ENCODE peak calls at places on chromosomes 1 and 21, in eight cellular contexts. One of them, this sample, is unnamed.

GRCh38 chr1:110125810-110126209 is 13.6 kb downstream of the UBL4B start:
- DNase-seq in memory B cell: no peak
- DNase-seq in activated CD8-positive, alpha-beta memory T cell treated with anti-CD3 and anti-CD28 coated beads, Interleukin-2, amount 10 ng/mL, durations not matched to agents 7 days and 5 days: no peak
- DNase-seq in stimulated activated CD8-positive, alpha-beta memory T cell treated with anti-CD3 and anti-CD28 coated beads, Interleukin-15, amount 100 ng/mL, for 24 hours: no peak
- DNase-seq in ELR: no peak
- DNase-seq in fibroblast of the conjunctiva: no peak
- DNase-seq in cardiac fibroblast: no peak
- DNase-seq in central memory CD4-positive, alpha-beta T cell: no peak
- DNase-seq in this sample: no peak

GRCh38 chr1:107405241-107405640 is 264.4 kb downstream of the NTNG1 start:
- DNase-seq in memory B cell: no peak
- DNase-seq in activated CD8-positive, alpha-beta memory T cell treated with anti-CD3 and anti-CD28 coated beads, Interleukin-2, amount 10 ng/mL, durations not matched to agents 7 days and 5 days: no peak
- DNase-seq in stimulated activated CD8-positive, alpha-beta memory T cell treated with anti-CD3 and anti-CD28 coated beads, Interleukin-15, amount 100 ng/mL, for 24 hours: no peak
- DNase-seq in ELR: peak
- DNase-seq in fibroblast of the conjunctiva: peak
- DNase-seq in cardiac fibroblast: no peak
- DNase-seq in central memory CD4-positive, alpha-beta T cell: no peak
- DNase-seq in this sample: peak

GRCh38 chr1:71068325-71069240 is 12.3 kb downstream of the ZRANB2 start:
- DNase-seq in memory B cell: no peak
- DNase-seq in activated CD8-positive, alpha-beta memory T cell treated with anti-CD3 and anti-CD28 coated beads, Interleukin-2, amount 10 ng/mL, durations not matched to agents 7 days and 5 days: no peak
- DNase-seq in stimulated activated CD8-positive, alpha-beta memory T cell treated with anti-CD3 and anti-CD28 coated beads, Interleukin-15, amount 100 ng/mL, for 24 hours: no peak
- DNase-seq in ELR: no peak
- DNase-seq in fibroblast of the conjunctiva: no peak
- DNase-seq in cardiac fibroblast: no peak
- DNase-seq in central memory CD4-positive, alpha-beta T cell: no peak
- DNase-seq in this sample: no peak

GRCh38 chr1:10105484-10105883 is 72.7 kb downstream of the UBE4B start:
- DNase-seq in memory B cell: no peak
- DNase-seq in activated CD8-positive, alpha-beta memory T cell treated with anti-CD3 and anti-CD28 coated beads, Interleukin-2, amount 10 ng/mL, durations not matched to agents 7 days and 5 days: no peak
- DNase-seq in stimulated activated CD8-positive, alpha-beta memory T cell treated with anti-CD3 and anti-CD28 coated beads, Interleukin-15, amount 100 ng/mL, for 24 hours: no peak
- DNase-seq in ELR: no peak
- DNase-seq in fibroblast of the conjunctiva: no peak
- DNase-seq in cardiac fibroblast: no peak
- DNase-seq in central memory CD4-positive, alpha-beta T cell: no peak
- DNase-seq in this sample: no peak

GRCh38 chr1:29924017-29924431 is 687.7 kb downstream of the PTPRU start:
- DNase-seq in memory B cell: no peak
- DNase-seq in activated CD8-positive, alpha-beta memory T cell treated with anti-CD3 and anti-CD28 coated beads, Interleukin-2, amount 10 ng/mL, durations not matched to agents 7 days and 5 days: no peak
- DNase-seq in stimulated activated CD8-positive, alpha-beta memory T cell treated with anti-CD3 and anti-CD28 coated beads, Interleukin-15, amount 100 ng/mL, for 24 hours: no peak
- DNase-seq in ELR: no peak
- DNase-seq in fibroblast of the conjunctiva: no peak
- DNase-seq in cardiac fibroblast: no peak
- DNase-seq in central memory CD4-positive, alpha-beta T cell: no peak
- DNase-seq in this sample: no peak

GRCh38 chr1:53025778-53026131 is 36.3 kb upstream of the PODN start:
- DNase-seq in memory B cell: no peak
- DNase-seq in activated CD8-positive, alpha-beta memory T cell treated with anti-CD3 and anti-CD28 coated beads, Interleukin-2, amount 10 ng/mL, durations not matched to agents 7 days and 5 days: no peak
- DNase-seq in stimulated activated CD8-positive, alpha-beta memory T cell treated with anti-CD3 and anti-CD28 coated beads, Interleukin-15, amount 100 ng/mL, for 24 hours: no peak
- DNase-seq in ELR: no peak
- DNase-seq in fibroblast of the conjunctiva: no peak
- DNase-seq in cardiac fibroblast: no peak
- DNase-seq in central memory CD4-positive, alpha-beta T cell: no peak
- DNase-seq in this sample: no peak

GRCh38 chr1:62530516-62531154 is 66.7 kb upstream of the ANGPTL3 start:
- DNase-seq in memory B cell: no peak
- DNase-seq in activated CD8-positive, alpha-beta memory T cell treated with anti-CD3 and anti-CD28 coated beads, Interleukin-2, amount 10 ng/mL, durations not matched to agents 7 days and 5 days: no peak
- DNase-seq in stimulated activated CD8-positive, alpha-beta memory T cell treated with anti-CD3 and anti-CD28 coated beads, Interleukin-15, amount 100 ng/mL, for 24 hours: no peak
- DNase-seq in ELR: peak
- DNase-seq in fibroblast of the conjunctiva: peak
- DNase-seq in cardiac fibroblast: peak
- DNase-seq in central memory CD4-positive, alpha-beta T cell: no peak
- DNase-seq in this sample: peak

GRCh38 chr1:74596770-74597169 is 76.8 kb downstream of the ERICH3 start:
- DNase-seq in memory B cell: no peak
- DNase-seq in activated CD8-positive, alpha-beta memory T cell treated with anti-CD3 and anti-CD28 coated beads, Interleukin-2, amount 10 ng/mL, durations not matched to agents 7 days and 5 days: no peak
- DNase-seq in stimulated activated CD8-positive, alpha-beta memory T cell treated with anti-CD3 and anti-CD28 coated beads, Interleukin-15, amount 100 ng/mL, for 24 hours: no peak
- DNase-seq in ELR: no peak
- DNase-seq in fibroblast of the conjunctiva: no peak
- DNase-seq in cardiac fibroblast: no peak
- DNase-seq in central memory CD4-positive, alpha-beta T cell: no peak
- DNase-seq in this sample: no peak

GRCh38 chr1:191240925-191241324 is 763.3 kb upstream of the BRINP3 start:
- DNase-seq in memory B cell: no peak
- DNase-seq in activated CD8-positive, alpha-beta memory T cell treated with anti-CD3 and anti-CD28 coated beads, Interleukin-2, amount 10 ng/mL, durations not matched to agents 7 days and 5 days: no peak
- DNase-seq in stimulated activated CD8-positive, alpha-beta memory T cell treated with anti-CD3 and anti-CD28 coated beads, Interleukin-15, amount 100 ng/mL, for 24 hours: no peak
- DNase-seq in ELR: peak
- DNase-seq in fibroblast of the conjunctiva: peak
- DNase-seq in cardiac fibroblast: no peak
- DNase-seq in central memory CD4-positive, alpha-beta T cell: no peak
- DNase-seq in this sample: no peak

GRCh38 chr1:205920159-205920558 is 23.1 kb downstream of the SLC26A9 start:
- DNase-seq in memory B cell: no peak
- DNase-seq in activated CD8-positive, alpha-beta memory T cell treated with anti-CD3 and anti-CD28 coated beads, Interleukin-2, amount 10 ng/mL, durations not matched to agents 7 days and 5 days: no peak
- DNase-seq in stimulated activated CD8-positive, alpha-beta memory T cell treated with anti-CD3 and anti-CD28 coated beads, Interleukin-15, amount 100 ng/mL, for 24 hours: no peak
- DNase-seq in ELR: no peak
- DNase-seq in fibroblast of the conjunctiva: no peak
- DNase-seq in cardiac fibroblast: peak
- DNase-seq in central memory CD4-positive, alpha-beta T cell: no peak
- DNase-seq in this sample: no peak

GRCh38 chr1:236800002-236800620 is 5.0 kb downstream of the MTR start:
- DNase-seq in memory B cell: no peak
- DNase-seq in activated CD8-positive, alpha-beta memory T cell treated with anti-CD3 and anti-CD28 coated beads, Interleukin-2, amount 10 ng/mL, durations not matched to agents 7 days and 5 days: no peak
- DNase-seq in stimulated activated CD8-positive, alpha-beta memory T cell treated with anti-CD3 and anti-CD28 coated beads, Interleukin-15, amount 100 ng/mL, for 24 hours: no peak
- DNase-seq in ELR: peak
- DNase-seq in fibroblast of the conjunctiva: no peak
- DNase-seq in cardiac fibroblast: peak
- DNase-seq in central memory CD4-positive, alpha-beta T cell: no peak
- DNase-seq in this sample: no peak

GRCh38 chr1:92476071-92476607 is 10.6 kb downstream of the GFI1 start:
- DNase-seq in memory B cell: no peak
- DNase-seq in activated CD8-positive, alpha-beta memory T cell treated with anti-CD3 and anti-CD28 coated beads, Interleukin-2, amount 10 ng/mL, durations not matched to agents 7 days and 5 days: peak
- DNase-seq in stimulated activated CD8-positive, alpha-beta memory T cell treated with anti-CD3 and anti-CD28 coated beads, Interleukin-15, amount 100 ng/mL, for 24 hours: no peak
- DNase-seq in ELR: no peak
- DNase-seq in fibroblast of the conjunctiva: no peak
- DNase-seq in cardiac fibroblast: no peak
- DNase-seq in central memory CD4-positive, alpha-beta T cell: peak
- DNase-seq in this sample: no peak

GRCh38 chr1:200305806-200306205 is 104.0 kb downstream of the ZNF281 start:
- DNase-seq in memory B cell: no peak
- DNase-seq in activated CD8-positive, alpha-beta memory T cell treated with anti-CD3 and anti-CD28 coated beads, Interleukin-2, amount 10 ng/mL, durations not matched to agents 7 days and 5 days: no peak
- DNase-seq in stimulated activated CD8-positive, alpha-beta memory T cell treated with anti-CD3 and anti-CD28 coated beads, Interleukin-15, amount 100 ng/mL, for 24 hours: no peak
- DNase-seq in ELR: no peak
- DNase-seq in fibroblast of the conjunctiva: no peak
- DNase-seq in cardiac fibroblast: no peak
- DNase-seq in central memory CD4-positive, alpha-beta T cell: no peak
- DNase-seq in this sample: no peak

GRCh38 chr1:178634445-178634844 is 90.6 kb upstream of the RALGPS2 start:
- DNase-seq in memory B cell: no peak
- DNase-seq in activated CD8-positive, alpha-beta memory T cell treated with anti-CD3 and anti-CD28 coated beads, Interleukin-2, amount 10 ng/mL, durations not matched to agents 7 days and 5 days: no peak
- DNase-seq in stimulated activated CD8-positive, alpha-beta memory T cell treated with anti-CD3 and anti-CD28 coated beads, Interleukin-15, amount 100 ng/mL, for 24 hours: no peak
- DNase-seq in ELR: no peak
- DNase-seq in fibroblast of the conjunctiva: no peak
- DNase-seq in cardiac fibroblast: no peak
- DNase-seq in central memory CD4-positive, alpha-beta T cell: no peak
- DNase-seq in this sample: peak

GRCh38 chr21:27772816-27773215 is 805.9 kb upstream of the ADAMTS5 start:
- DNase-seq in memory B cell: no peak
- DNase-seq in activated CD8-positive, alpha-beta memory T cell treated with anti-CD3 and anti-CD28 coated beads, Interleukin-2, amount 10 ng/mL, durations not matched to agents 7 days and 5 days: no peak
- DNase-seq in stimulated activated CD8-positive, alpha-beta memory T cell treated with anti-CD3 and anti-CD28 coated beads, Interleukin-15, amount 100 ng/mL, for 24 hours: no peak
- DNase-seq in ELR: no peak
- DNase-seq in fibroblast of the conjunctiva: no peak
- DNase-seq in cardiac fibroblast: no peak
- DNase-seq in central memory CD4-positive, alpha-beta T cell: no peak
- DNase-seq in this sample: peak

GRCh38 chr21:39364949-39365348 is 16.1 kb upstream of the HMGN1 start:
- DNase-seq in memory B cell: no peak
- DNase-seq in activated CD8-positive, alpha-beta memory T cell treated with anti-CD3 and anti-CD28 coated beads, Interleukin-2, amount 10 ng/mL, durations not matched to agents 7 days and 5 days: no peak
- DNase-seq in stimulated activated CD8-positive, alpha-beta memory T cell treated with anti-CD3 and anti-CD28 coated beads, Interleukin-15, amount 100 ng/mL, for 24 hours: no peak
- DNase-seq in ELR: no peak
- DNase-seq in fibroblast of the conjunctiva: no peak
- DNase-seq in cardiac fibroblast: no peak
- DNase-seq in central memory CD4-positive, alpha-beta T cell: no peak
- DNase-seq in this sample: no peak

GRCh38 chr21:17460094-17460493 is 52.7 kb upstream of the CXADR start:
- DNase-seq in memory B cell: no peak
- DNase-seq in activated CD8-positive, alpha-beta memory T cell treated with anti-CD3 and anti-CD28 coated beads, Interleukin-2, amount 10 ng/mL, durations not matched to agents 7 days and 5 days: no peak
- DNase-seq in stimulated activated CD8-positive, alpha-beta memory T cell treated with anti-CD3 and anti-CD28 coated beads, Interleukin-15, amount 100 ng/mL, for 24 hours: no peak
- DNase-seq in ELR: no peak
- DNase-seq in fibroblast of the conjunctiva: no peak
- DNase-seq in cardiac fibroblast: no peak
- DNase-seq in central memory CD4-positive, alpha-beta T cell: no peak
- DNase-seq in this sample: no peak

GRCh38 chr1:153510984-153511410 is 24.8 kb downstream of the S100A6 start:
- DNase-seq in memory B cell: peak
- DNase-seq in activated CD8-positive, alpha-beta memory T cell treated with anti-CD3 and anti-CD28 coated beads, Interleukin-2, amount 10 ng/mL, durations not matched to agents 7 days and 5 days: peak
- DNase-seq in stimulated activated CD8-positive, alpha-beta memory T cell treated with anti-CD3 and anti-CD28 coated beads, Interleukin-15, amount 100 ng/mL, for 24 hours: peak
- DNase-seq in ELR: peak
- DNase-seq in fibroblast of the conjunctiva: peak
- DNase-seq in cardiac fibroblast: peak
- DNase-seq in central memory CD4-positive, alpha-beta T cell: peak
- DNase-seq in this sample: peak

GRCh38 chr1:173043253-173043652 is 7.5 kb downstream of the TNFSF18 start:
- DNase-seq in memory B cell: no peak
- DNase-seq in activated CD8-positive, alpha-beta memory T cell treated with anti-CD3 and anti-CD28 coated beads, Interleukin-2, amount 10 ng/mL, durations not matched to agents 7 days and 5 days: no peak
- DNase-seq in stimulated activated CD8-positive, alpha-beta memory T cell treated with anti-CD3 and anti-CD28 coated beads, Interleukin-15, amount 100 ng/mL, for 24 hours: no peak
- DNase-seq in ELR: peak
- DNase-seq in fibroblast of the conjunctiva: no peak
- DNase-seq in cardiac fibroblast: peak
- DNase-seq in central memory CD4-positive, alpha-beta T cell: no peak
- DNase-seq in this sample: peak

GRCh38 chr1:69315823-69316222 is 251.9 kb upstream of the LRRC7 start:
- DNase-seq in memory B cell: no peak
- DNase-seq in activated CD8-positive, alpha-beta memory T cell treated with anti-CD3 and anti-CD28 coated beads, Interleukin-2, amount 10 ng/mL, durations not matched to agents 7 days and 5 days: no peak
- DNase-seq in stimulated activated CD8-positive, alpha-beta memory T cell treated with anti-CD3 and anti-CD28 coated beads, Interleukin-15, amount 100 ng/mL, for 24 hours: no peak
- DNase-seq in ELR: no peak
- DNase-seq in fibroblast of the conjunctiva: no peak
- DNase-seq in cardiac fibroblast: no peak
- DNase-seq in central memory CD4-positive, alpha-beta T cell: no peak
- DNase-seq in this sample: no peak

GRCh38 chr1:191669629-191670028 is 488.6 kb upstream of the RGS18 start:
- DNase-seq in memory B cell: no peak
- DNase-seq in activated CD8-positive, alpha-beta memory T cell treated with anti-CD3 and anti-CD28 coated beads, Interleukin-2, amount 10 ng/mL, durations not matched to agents 7 days and 5 days: no peak
- DNase-seq in stimulated activated CD8-positive, alpha-beta memory T cell treated with anti-CD3 and anti-CD28 coated beads, Interleukin-15, amount 100 ng/mL, for 24 hours: no peak
- DNase-seq in ELR: peak
- DNase-seq in fibroblast of the conjunctiva: no peak
- DNase-seq in cardiac fibroblast: no peak
- DNase-seq in central memory CD4-positive, alpha-beta T cell: no peak
- DNase-seq in this sample: no peak